ENCODE peak calls at places on chromosomes 12 and 14, in ten cellular contexts. W, Y, G, U, F, X, C, O, P and B are unnamed samples.

GRCh38 chr12:108495054-108495453 is 20.0 kb upstream of the FICD start:
- DNase-seq in W (peak), Y (no peak), G (peak), U (peak), F (peak), X (no peak), C (no peak), O (no peak), P (peak), B (no peak)

GRCh38 chr14:79967001-79967400 is 244.3 kb downstream of the DIO2 start:
- DNase-seq in W (no peak), Y (no peak), G (no peak), U (no peak), F (no peak), X (no peak), C (no peak), O (no peak), P (peak), B (no peak)

GRCh38 chr12:89517648-89518047 is 6.9 kb downstream of the GALNT4 start:
- DNase-seq in W (no peak), Y (no peak), G (no peak), U (no peak), F (no peak), X (no peak), C (no peak), O (no peak), P (no peak), B (no peak)

GRCh38 chr14:81565441-81566290 is 32.0 kb upstream of the SEL1L start:
- DNase-seq in W (peak), Y (peak), G (no peak), U (peak), F (peak), X (no peak), C (no peak), O (no peak), P (peak), B (no peak)

GRCh38 chr12:91225316-91225715 is 42.7 kb upstream of the DCN start:
- DNase-seq in W (no peak), Y (no peak), G (no peak), U (no peak), F (no peak), X (no peak), C (no peak), O (no peak), P (peak), B (no peak)

GRCh38 chr12:15208140-15208539 is 13.1 kb downstream of the RERG start:
- DNase-seq in W (no peak), Y (peak), G (no peak), U (no peak), F (no peak), X (no peak), C (no peak), O (no peak), P (no peak), B (no peak)

GRCh38 chr12:113973109-113973904 is 7.2 kb upstream of the RBM19 start:
- DNase-seq in W (no peak), Y (no peak), G (no peak), U (no peak), F (no peak), X (no peak), C (no peak), O (no peak), P (no peak), B (no peak)

GRCh38 chr12:64781374-64782029 is 22.3 kb upstream of the GNS start:
- DNase-seq in W (peak), Y (peak), G (no peak), U (no peak), F (peak), X (no peak), C (no peak), O (no peak), P (no peak), B (no peak)

GRCh38 chr12:89571481-89572190 is 45.8 kb upstream of the POC1B start:
- DNase-seq in W (peak), Y (no peak), G (no peak), U (no peak), F (no peak), X (no peak), C (no peak), O (no peak), P (peak), B (no peak)

GRCh38 chr14:22381751-22382150 is 207.3 kb downstream of the DAD1 start:
- DNase-seq in W (no peak), Y (no peak), G (no peak), U (no peak), F (no peak), X (no peak), C (no peak), O (no peak), P (no peak), B (no peak)

GRCh38 chr14:104249706-104250105 is 111.3 kb downstream of the KIF26A start:
- DNase-seq in W (no peak), Y (no peak), G (no peak), U (no peak), F (no peak), X (no peak), C (no peak), O (peak), P (no peak), B (no peak)

GRCh38 chr14:39036760-39037159 is 66.3 kb downstream of the SEC23A start:
- DNase-seq in W (no peak), Y (no peak), G (no peak), U (no peak), F (no peak), X (no peak), C (no peak), O (no peak), P (no peak), B (no peak)

GRCh38 chr12:113070117-113070906 is 13.8 kb downstream of the DTX1 start:
- DNase-seq in W (peak), Y (no peak), G (peak), U (no peak), F (no peak), X (no peak), C (no peak), O (no peak), P (no peak), B (peak)

GRCh38 chr12:6772331-6772695 is at the start of gene LAG3:
- DNase-seq in W (peak), Y (no peak), G (peak), U (no peak), F (no peak), X (no peak), C (no peak), O (no peak), P (no peak), B (no peak)

GRCh38 chr12:109461049-109461845 is 15.9 kb downstream of the KCTD10 start:
- DNase-seq in W (no peak), Y (peak), G (no peak), U (no peak), F (no peak), X (no peak), C (no peak), O (peak), P (peak), B (peak)

GRCh38 chr12:104823985-104824441 is 134.1 kb downstream of the SLC41A2 start:
- DNase-seq in W (no peak), Y (no peak), G (peak), U (no peak), F (no peak), X (no peak), C (no peak), O (no peak), P (no peak), B (peak)

GRCh38 chr12:111363578-111363977 is 5.3 kb downstream of the PHETA1 start:
- DNase-seq in W (no peak), Y (no peak), G (no peak), U (no peak), F (no peak), X (no peak), C (no peak), O (no peak), P (peak), B (no peak)

GRCh38 chr12:14723763-14724162 is 27.4 kb upstream of the GUCY2C start:
- DNase-seq in W (peak), Y (peak), G (peak), U (no peak), F (peak), X (peak), C (no peak), O (no peak), P (peak), B (peak)

GRCh38 chr12:84656705-84657104 is 255.9 kb downstream of the SLC6A15 start:
- DNase-seq in W (no peak), Y (no peak), G (no peak), U (no peak), F (no peak), X (no peak), C (no peak), O (no peak), P (no peak), B (no peak)

GRCh38 chr14:90654831-90655276 is 161.4 kb downstream of the TTC7B start:
- DNase-seq in W (no peak), Y (no peak), G (no peak), U (no peak), F (no peak), X (no peak), C (no peak), O (no peak), P (peak), B (no peak)

GRCh38 chr12:122310636-122311035 is 44.3 kb upstream of the VPS33A start:
- DNase-seq in W (no peak), Y (no peak), G (no peak), U (no peak), F (no peak), X (no peak), C (no peak), O (no peak), P (no peak), B (no peak)

GRCh38 chr14:100223332-100224171 is 15.4 kb upstream of the YY1 start:
- DNase-seq in W (no peak), Y (no peak), G (no peak), U (no peak), F (no peak), X (no peak), C (no peak), O (no peak), P (no peak), B (no peak)